ENCODE peak calls at places on chromosomes 16 and 17, in five cellular contexts. R is heart right ventricle; P is T-helper 2 cell; Z is HT-29; Q is CD8-positive, alpha-beta T cell. A is an unnamed sample.

GRCh38 chr17:48202945-48203344 is 95.4 kb downstream of the SNX11 start:
- DNase-seq in R (no peak), P (no peak), Z (no peak), Q (no peak), A (no peak)

GRCh38 chr17:17906418-17907215 is 65.6 kb downstream of the TOM1L2 start:
- DNase-seq in R (no peak), P (no peak), Z (no peak), Q (no peak), A (no peak)

GRCh38 chr16:14579266-14579665 is 50.8 kb downstream of the PARN start:
- DNase-seq in R (no peak), P (no peak), Z (no peak), Q (no peak), A (no peak)

GRCh38 chr17:28328325-28328724 is 6.9 kb downstream of the IFT20 start:
- DNase-seq in R (no peak), P (no peak), Z (no peak), Q (no peak), A (no peak)

GRCh38 chr16:86872833-86873232 is 294.5 kb downstream of the FOXL1 start:
- DNase-seq in R (no peak), P (no peak), Z (no peak), Q (no peak), A (no peak)

GRCh38 chr17:44200478-44201155 is 933 bp upstream of the ATXN7L3 start:
- DNase-seq in R (no peak), P (no peak), Z (no peak), Q (peak), A (no peak)

GRCh38 chr16:85573696-85574641 is 39.2 kb upstream of the GSE1 start:
- DNase-seq in R (peak), P (no peak), Z (no peak), Q (no peak), A (no peak)

GRCh38 chr17:13508916-13509315 is 92.8 kb downstream of the HS3ST3A1 start:
- DNase-seq in R (no peak), P (no peak), Z (no peak), Q (no peak), A (no peak)

GRCh38 chr17:78127240-78127887 is 1.2 kb downstream of the TMC6 start:
- DNase-seq in R (peak), P (peak), Z (peak), Q (peak), A (no peak)

GRCh38 chr16:23134274-23134673 is 15.0 kb downstream of the USP31 start:
- DNase-seq in R (peak), P (no peak), Z (no peak), Q (no peak), A (no peak)

GRCh38 chr16:27795992-27796614 is 246.2 kb downstream of the KATNIP start:
- DNase-seq in R (peak), P (no peak), Z (peak), Q (no peak), A (no peak)

GRCh38 chr17:9371019-9371418 is 204.6 kb downstream of the STX8 start:
- DNase-seq in R (no peak), P (no peak), Z (no peak), Q (no peak), A (no peak)

GRCh38 chr17:4444782-4445473 is 11.2 kb downstream of the SPNS3 start:
- DNase-seq in R (peak), P (no peak), Z (peak), Q (no peak), A (no peak)

GRCh38 chr17:16920628-16921020 is 51.3 kb downstream of the TNFRSF13B start:
- DNase-seq in R (no peak), P (no peak), Z (no peak), Q (no peak), A (no peak)

GRCh38 chr16:88455610-88456355 is 2.7 kb downstream of the ZFPM1 start:
- DNase-seq in R (no peak), P (peak), Z (peak), Q (peak), A (peak)

GRCh38 chr16:14240216-14240843 is 169.2 kb downstream of the MRTFB start:
- DNase-seq in R (no peak), P (no peak), Z (no peak), Q (no peak), A (no peak)

GRCh38 chr17:81991684-81992513 is 14.5 kb downstream of the ASPSCR1 start:
- DNase-seq in R (peak), P (no peak), Z (peak), Q (no peak), A (no peak)

GRCh38 chr16:23296994-23297393 is 5.1 kb upstream of the SCNN1B start:
- DNase-seq in R (no peak), P (no peak), Z (peak), Q (no peak), A (no peak)

GRCh38 chr16:70512456-70512855 is 10.9 kb downstream of the COG4 start:
- DNase-seq in R (no peak), P (no peak), Z (no peak), Q (no peak), A (no peak)

GRCh38 chr16:16146380-16147315 is 76.6 kb downstream of the ABCC6 start:
- DNase-seq in R (no peak), P (no peak), Z (no peak), Q (no peak), A (no peak)

GRCh38 chr17:40648326-40648968 is 829 bp upstream of the SMARCE1 start:
- DNase-seq in R (peak), P (no peak), Z (peak), Q (no peak), A (no peak)

GRCh38 chr16:17744903-17745581 is 274.3 kb upstream of the XYLT1 start:
- DNase-seq in R (no peak), P (no peak), Z (no peak), Q (no peak), A (no peak)

GRCh38 chr16:75792781-75793180 is 66.5 kb upstream of the CPHXL start:
- DNase-seq in R (no peak), P (no peak), Z (no peak), Q (no peak), A (no peak)

GRCh38 chr16:49020436-49020835 is 261.2 kb downstream of the CBLN1 start:
- DNase-seq in R (no peak), P (no peak), Z (no peak), Q (no peak), A (no peak)

GRCh38 chr16:53058882-53059281 is 4.1 kb downstream of the CHD9 start:
- DNase-seq in R (no peak), P (no peak), Z (no peak), Q (no peak), A (no peak)

GRCh38 chr17:5584383-5584951 is at the start of gene NLRP1:
- DNase-seq in R (peak), P (peak), Z (peak), Q (peak), A (peak)

GRCh38 chr16:4202615-4203014 is 39.3 kb downstream of the SRL start:
- DNase-seq in R (no peak), P (no peak), Z (no peak), Q (no peak), A (no peak)

GRCh38 chr17:55303701-55304145 is 39.0 kb downstream of the HLF start:
- DNase-seq in R (no peak), P (no peak), Z (no peak), Q (no peak), A (no peak)

GRCh38 chr16:24829153-24829552 is 16.6 kb upstream of the SLC5A11 start:
- DNase-seq in R (no peak), P (no peak), Z (no peak), Q (no peak), A (no peak)